ENCODE peak calls at places on chromosome 13, in six cellular contexts. One of them, this sample, is unnamed.
A peak's percentile ranks its signal among the peaks of the same experiment; 100 is the strongest.

GRCh38 chr13:30403491-30403890 is 18.8 kb upstream of the UBE2L5 start:
- DNase-seq in activated naive CD4-positive, alpha-beta T cell: no peak
- DNase-seq in AG10803: no peak
- DNase-seq in progenitor cell of endocrine pancreas: no peak
- DNase-seq in HCEC 1CT: no peak
- DNase-seq in mesendoderm: no peak
- DNase-seq in this sample: no peak

GRCh38 chr13:49997935-49998334 is 1.1 kb downstream of the TRIM13 start:
- DNase-seq in activated naive CD4-positive, alpha-beta T cell: no peak
- DNase-seq in HCEC 1CT: no peak
- DNase-seq in AG10803: peak; percentile 6
- DNase-seq in mesendoderm: peak; percentile 25
- DNase-seq in progenitor cell of endocrine pancreas: no peak
- DNase-seq in this sample: peak; percentile 9

GRCh38 chr13:89695343-89696257 is 1651.9 kb upstream of the MIR17HG start:
- DNase-seq in activated naive CD4-positive, alpha-beta T cell: no peak
- DNase-seq in mesendoderm: peak; percentile 77
- DNase-seq in AG10803: peak; percentile 8
- DNase-seq in HCEC 1CT: peak; percentile 28
- DNase-seq in progenitor cell of endocrine pancreas: peak; percentile 42
- DNase-seq in this sample: peak; percentile 29

GRCh38 chr13:45194081-45194939 is 6.5 kb downstream of the KCTD4 start:
- DNase-seq in progenitor cell of endocrine pancreas: no peak
- DNase-seq in activated naive CD4-positive, alpha-beta T cell: no peak
- DNase-seq in HCEC 1CT: no peak
- DNase-seq in AG10803: peak; percentile 46
- DNase-seq in mesendoderm: peak; percentile 74
- DNase-seq in this sample: no peak

GRCh38 chr13:62837895-62838294 is 1422.2 kb upstream of the PCDH20 start:
- DNase-seq in progenitor cell of endocrine pancreas: no peak
- DNase-seq in AG10803: no peak
- DNase-seq in mesendoderm: no peak
- DNase-seq in HCEC 1CT: no peak
- DNase-seq in activated naive CD4-positive, alpha-beta T cell: no peak
- DNase-seq in this sample: no peak

GRCh38 chr13:24022568-24022967 is 125.3 kb upstream of the C1QTNF9B start:
- DNase-seq in AG10803: no peak
- DNase-seq in HCEC 1CT: no peak
- DNase-seq in progenitor cell of endocrine pancreas: no peak
- DNase-seq in mesendoderm: no peak
- DNase-seq in activated naive CD4-positive, alpha-beta T cell: no peak
- DNase-seq in this sample: no peak

GRCh38 chr13:72463561-72463960 is 263.9 kb downstream of the MZT1 start:
- DNase-seq in progenitor cell of endocrine pancreas: no peak
- DNase-seq in HCEC 1CT: no peak
- DNase-seq in mesendoderm: no peak
- DNase-seq in activated naive CD4-positive, alpha-beta T cell: no peak
- DNase-seq in AG10803: no peak
- DNase-seq in this sample: no peak

GRCh38 chr13:103965506-103966243 is 899.5 kb upstream of the SLC10A2 start:
- DNase-seq in activated naive CD4-positive, alpha-beta T cell: no peak
- DNase-seq in mesendoderm: no peak
- DNase-seq in progenitor cell of endocrine pancreas: no peak
- DNase-seq in AG10803: no peak
- DNase-seq in HCEC 1CT: no peak
- DNase-seq in this sample: no peak

GRCh38 chr13:22800726-22801401 is 379.9 kb upstream of the SGCG start:
- DNase-seq in activated naive CD4-positive, alpha-beta T cell: no peak
- DNase-seq in progenitor cell of endocrine pancreas: no peak
- DNase-seq in mesendoderm: no peak
- DNase-seq in AG10803: peak; percentile 57
- DNase-seq in HCEC 1CT: no peak
- DNase-seq in this sample: peak; percentile 61

GRCh38 chr13:107680115-107680514 is 535.2 kb downstream of the LIG4 start:
- DNase-seq in HCEC 1CT: peak; percentile 45
- DNase-seq in activated naive CD4-positive, alpha-beta T cell: no peak
- DNase-seq in mesendoderm: peak; percentile 43
- DNase-seq in AG10803: no peak
- DNase-seq in progenitor cell of endocrine pancreas: no peak
- DNase-seq in this sample: no peak

GRCh38 chr13:48156466-48156865 is 61.6 kb upstream of the MED4 start:
- DNase-seq in activated naive CD4-positive, alpha-beta T cell: peak; percentile 80
- DNase-seq in AG10803: no peak
- DNase-seq in mesendoderm: peak; percentile 37
- DNase-seq in progenitor cell of endocrine pancreas: no peak
- DNase-seq in HCEC 1CT: no peak
- DNase-seq in this sample: peak; percentile 17

GRCh38 chr13:27064252-27064995 is 107.2 kb downstream of the USP12 start:
- DNase-seq in activated naive CD4-positive, alpha-beta T cell: no peak
- DNase-seq in AG10803: no peak
- DNase-seq in HCEC 1CT: no peak
- DNase-seq in mesendoderm: no peak
- DNase-seq in progenitor cell of endocrine pancreas: no peak
- DNase-seq in this sample: no peak

GRCh38 chr13:74219571-74219970 is 85.4 kb upstream of the KLF12 start:
- DNase-seq in activated naive CD4-positive, alpha-beta T cell: no peak
- DNase-seq in progenitor cell of endocrine pancreas: no peak
- DNase-seq in mesendoderm: no peak
- DNase-seq in AG10803: peak; percentile 55
- DNase-seq in HCEC 1CT: no peak
- DNase-seq in this sample: peak; percentile 59

GRCh38 chr13:90564096-90564495 is 783.4 kb upstream of the MIR17HG start:
- DNase-seq in activated naive CD4-positive, alpha-beta T cell: no peak
- DNase-seq in progenitor cell of endocrine pancreas: no peak
- DNase-seq in mesendoderm: no peak
- DNase-seq in AG10803: no peak
- DNase-seq in HCEC 1CT: no peak
- DNase-seq in this sample: no peak

GRCh38 chr13:32381539-32381938 is 46.4 kb downstream of the N4BP2L1 start:
- DNase-seq in progenitor cell of endocrine pancreas: no peak
- DNase-seq in mesendoderm: peak; percentile 86
- DNase-seq in AG10803: peak; percentile 33
- DNase-seq in HCEC 1CT: no peak
- DNase-seq in activated naive CD4-positive, alpha-beta T cell: no peak
- DNase-seq in this sample: peak; percentile 2

GRCh38 chr13:30047154-30047874 is 196.9 kb upstream of the UBL3 start:
- DNase-seq in AG10803: no peak
- DNase-seq in mesendoderm: no peak
- DNase-seq in progenitor cell of endocrine pancreas: no peak
- DNase-seq in HCEC 1CT: no peak
- DNase-seq in activated naive CD4-positive, alpha-beta T cell: no peak
- DNase-seq in this sample: peak; percentile 14

GRCh38 chr13:84972907-84973306 is 826.3 kb downstream of the SLITRK6 start:
- DNase-seq in activated naive CD4-positive, alpha-beta T cell: no peak
- DNase-seq in mesendoderm: no peak
- DNase-seq in AG10803: no peak
- DNase-seq in progenitor cell of endocrine pancreas: no peak
- DNase-seq in HCEC 1CT: no peak
- DNase-seq in this sample: no peak

This sample was measured in LHCN-M2.